ENCODE peak calls at places on chromosome 18, in seven cellular contexts. One of them, this sample, is unnamed.

GRCh38 chr18:45793295-45793965 is 32.0 kb upstream of the SIGLEC15 start:
- DNase-seq in EL: peak; percentile 99
- DNase-seq in body of pancreas: no peak
- DNase-seq in anterior cingulate cortex: no peak
- DNase-seq in GM04504: peak; percentile 83
- DNase-seq in hepatic stellate cell: peak; percentile 61
- DNase-seq in HT-29: peak; percentile 11
- DNase-seq in this sample: no peak

GRCh38 chr18:63869851-63870250 is 17.7 kb upstream of the SERPINB2 start:
- DNase-seq in EL: peak; percentile 79
- DNase-seq in body of pancreas: no peak
- DNase-seq in anterior cingulate cortex: no peak
- DNase-seq in GM04504: no peak
- DNase-seq in hepatic stellate cell: peak; percentile 64
- DNase-seq in HT-29: no peak
- DNase-seq in this sample: no peak

GRCh38 chr18:28801876-28802275 is 624.9 kb upstream of the CDH2 start:
- DNase-seq in EL: no peak
- DNase-seq in body of pancreas: no peak
- DNase-seq in anterior cingulate cortex: no peak
- DNase-seq in GM04504: no peak
- DNase-seq in hepatic stellate cell: no peak
- DNase-seq in HT-29: no peak
- DNase-seq in this sample: no peak

GRCh38 chr18:48728204-48728833 is 189.5 kb downstream of the CTIF start:
- DNase-seq in EL: peak; percentile 99
- DNase-seq in body of pancreas: no peak
- DNase-seq in anterior cingulate cortex: no peak
- DNase-seq in GM04504: peak; percentile 98
- DNase-seq in hepatic stellate cell: peak; percentile 91
- DNase-seq in HT-29: no peak
- DNase-seq in this sample: no peak

GRCh38 chr18:74163019-74163656 is 14.8 kb downstream of the TIMM21 start:
- DNase-seq in EL: no peak
- DNase-seq in body of pancreas: no peak
- DNase-seq in anterior cingulate cortex: no peak
- DNase-seq in GM04504: no peak
- DNase-seq in hepatic stellate cell: no peak
- DNase-seq in HT-29: no peak
- DNase-seq in this sample: no peak

GRCh38 chr18:67730884-67731283 is 214.4 kb upstream of the DSEL start:
- DNase-seq in EL: peak; percentile 86
- DNase-seq in body of pancreas: no peak
- DNase-seq in anterior cingulate cortex: no peak
- DNase-seq in GM04504: peak; percentile 46
- DNase-seq in hepatic stellate cell: peak; percentile 24
- DNase-seq in HT-29: no peak
- DNase-seq in this sample: no peak

GRCh38 chr18:55401638-55402191 is 186.3 kb downstream of the TCF4 start:
- DNase-seq in EL: peak; percentile 91
- DNase-seq in body of pancreas: no peak
- DNase-seq in anterior cingulate cortex: peak; percentile 33
- DNase-seq in GM04504: peak; percentile 79
- DNase-seq in hepatic stellate cell: no peak
- DNase-seq in HT-29: no peak
- DNase-seq in this sample: no peak

GRCh38 chr18:500230-500555 is 308 bp downstream of the COLEC12 start:
- DNase-seq in EL: no peak
- DNase-seq in body of pancreas: no peak
- DNase-seq in anterior cingulate cortex: no peak
- DNase-seq in GM04504: no peak
- DNase-seq in hepatic stellate cell: no peak
- DNase-seq in HT-29: no peak
- DNase-seq in this sample: no peak

GRCh38 chr18:58005885-58006523 is 38.0 kb upstream of the NEDD4L start:
- DNase-seq in EL: peak; percentile 31
- DNase-seq in body of pancreas: no peak
- DNase-seq in anterior cingulate cortex: no peak
- DNase-seq in GM04504: peak; percentile 12
- DNase-seq in hepatic stellate cell: peak; percentile 26
- DNase-seq in HT-29: no peak
- DNase-seq in this sample: no peak

GRCh38 chr18:8626414-8627106 is 17.3 kb downstream of the RAB12 start:
- DNase-seq in EL: no peak
- DNase-seq in body of pancreas: no peak
- DNase-seq in anterior cingulate cortex: no peak
- DNase-seq in GM04504: no peak
- DNase-seq in hepatic stellate cell: no peak
- DNase-seq in HT-29: no peak
- DNase-seq in this sample: no peak

This sample was measured in small intestine.